ENCODE peak calls at places on chromosomes 2 and 18, in seven cellular contexts. H, S, E, C, T, M and D are unnamed samples.

GRCh38 chr2:230947908-230948365 is 22.9 kb upstream of the GPR55 start:
- DNase-seq in T (peak), S (no peak), E (no peak), M (no peak), C (no peak), H (no peak), D (no peak)

GRCh38 chr2:86238354-86238753 is 39.1 kb downstream of the MRPL35 start:
- DNase-seq in S (no peak), C (no peak), H (no peak), E (no peak), M (no peak), T (no peak), D (no peak)

GRCh38 chr18:78238404-78239089 is 741.1 kb upstream of the SALL3 start:
- DNase-seq in T (peak), E (peak), M (no peak), C (no peak), H (no peak), S (no peak), D (no peak)

GRCh38 chr2:136327162-136327852 is 209.4 kb upstream of the CXCR4 start:
- DNase-seq in H (no peak), C (no peak), S (no peak), T (no peak), E (peak), M (no peak), D (no peak)

GRCh38 chr2:241445426-241445825 is 63.0 kb downstream of the STK25 start:
- DNase-seq in T (no peak), H (no peak), M (no peak), S (no peak), E (no peak), C (peak), D (no peak)

GRCh38 chr2:68514316-68514929 is 47.0 kb downstream of the APLF start:
- DNase-seq in E (no peak), H (no peak), C (no peak), S (no peak), T (no peak), M (no peak), D (no peak)

GRCh38 chr18:51153659-51154371 is 43.7 kb downstream of the MEX3C start:
- DNase-seq in E (no peak), S (no peak), H (no peak), C (no peak), T (no peak), M (no peak), D (no peak)

GRCh38 chr18:68713131-68713530 is 1.8 kb downstream of the TMX3 start:
- DNase-seq in T (no peak), M (no peak), E (peak), H (no peak), C (no peak), S (no peak), D (no peak)

GRCh38 chr2:7658486-7658885 is 741.3 kb downstream of the RNF144A start:
- DNase-seq in S (no peak), E (peak), C (no peak), M (no peak), H (no peak), T (no peak), D (no peak)

GRCh38 chr2:239268082-239268481 is 132.7 kb downstream of the HDAC4 start:
- DNase-seq in C (no peak), T (no peak), S (no peak), E (no peak), H (no peak), M (no peak), D (no peak)

GRCh38 chr2:117411983-117412382 is 402.5 kb upstream of the DDX18 start:
- DNase-seq in E (no peak), C (no peak), T (no peak), M (no peak), H (no peak), S (no peak), D (no peak)
- TF ChIP-seq CTCF in E (peak), C (no peak), T (no peak), M (no peak), H (no peak), S (no peak), D (peak)

DNA sequence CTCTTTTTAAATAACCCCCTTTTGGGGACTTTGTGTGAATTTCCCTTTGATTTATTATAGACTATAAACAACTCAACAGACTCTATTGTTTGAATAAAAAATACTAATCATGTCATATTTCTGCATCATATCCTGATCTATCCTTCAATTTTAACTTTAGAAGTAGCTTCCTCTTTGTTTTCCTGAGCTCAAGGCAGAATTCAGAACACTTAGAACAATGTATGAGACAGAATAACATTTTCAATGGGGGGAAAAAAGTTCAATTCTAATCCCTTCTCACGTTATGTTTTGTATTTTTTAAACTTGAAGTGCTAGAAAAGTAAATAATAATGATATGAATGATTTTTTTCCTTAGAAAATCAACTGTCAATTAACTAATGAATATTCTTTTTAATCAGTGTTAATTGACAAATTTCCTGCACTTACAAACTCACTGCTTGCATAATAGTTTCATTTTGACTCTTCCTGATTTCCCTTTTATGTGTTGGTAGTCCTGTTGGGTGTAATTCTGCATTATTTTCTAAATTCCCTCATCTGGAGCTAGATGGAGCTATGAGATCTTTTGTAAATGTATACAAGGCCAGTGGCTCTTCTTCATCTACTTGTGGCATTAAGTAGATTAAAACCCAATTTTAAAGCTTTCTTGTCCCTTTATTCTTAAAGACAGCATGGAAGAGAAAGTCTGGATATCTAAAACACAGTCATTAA is 326.1 kb downstream of the PARD3B start:
- DNase-seq in M (no peak), S (peak), E (no peak), T (no peak), C (peak), H (peak), D (no peak)
- TF ChIP-seq CTCF in M (no peak), S (peak), E (peak), T (peak), C (peak), H (peak), D (peak)

DNA sequence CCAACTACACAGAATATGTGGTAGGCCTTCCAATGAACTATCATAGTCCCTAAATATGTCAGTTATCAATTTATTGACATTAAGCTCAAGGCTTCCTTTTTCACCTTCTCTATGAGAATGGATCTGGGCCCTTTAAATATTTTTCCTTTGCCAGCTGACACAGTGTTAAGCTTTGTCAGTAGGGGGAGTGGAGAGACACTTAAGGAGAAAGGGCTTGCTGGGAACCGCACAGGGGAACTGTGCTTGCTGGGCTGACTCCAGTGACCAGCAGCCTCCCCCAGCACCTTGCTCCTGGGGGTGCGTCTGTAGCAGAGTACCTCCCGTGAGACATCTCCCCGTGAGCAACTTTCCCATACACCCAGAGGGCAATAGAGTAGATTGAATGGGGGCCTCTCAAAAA is 6.5 kb upstream of the PTPN2 start:
- DNase-seq in E (no peak), H (no peak), S (no peak), T (no peak), M (no peak), C (no peak), D (no peak)
- TF ChIP-seq CTCF in E (peak), H (no peak), S (no peak), T (no peak), M (no peak), C (peak), D (peak)

GRCh38 chr18:46917108-46917807 is at the start of the genes KATNAL2 and PIAS2:
- DNase-seq in S (no peak), T (peak), E (peak), C (peak), H (peak), M (peak), D (peak)
- TF ChIP-seq CTCF in S (no peak), T (no peak), E (no peak), C (no peak), H (no peak), M (no peak), D (peak)

DNA sequence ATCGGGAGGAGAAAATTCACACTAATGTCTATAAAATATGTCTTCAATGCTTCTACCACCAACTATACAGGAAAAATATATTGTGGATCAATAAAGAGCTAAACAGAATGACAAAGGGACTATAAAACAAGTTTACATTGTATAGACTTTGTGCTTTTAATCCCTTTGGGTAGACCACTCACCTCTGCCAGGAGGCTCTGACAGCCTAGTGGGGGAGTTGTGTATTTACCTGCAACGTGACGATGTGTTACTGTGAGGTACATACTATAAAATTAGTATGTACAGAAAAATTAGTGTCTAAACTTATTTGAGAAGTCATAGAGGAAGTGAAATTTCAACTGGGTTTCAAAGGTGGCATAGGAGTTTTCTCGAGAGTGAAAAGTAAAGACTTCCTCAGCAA is 243.3 kb upstream of the REG3G start:
- DNase-seq in T (no peak), M (no peak), E (no peak), S (no peak), C (no peak), H (no peak), D (no peak)
- TF ChIP-seq CTCF in T (no peak), M (no peak), E (peak), S (no peak), C (no peak), H (no peak), D (peak)